ENCODE peak calls at places on chromosomes 5 and 9, in eight cellular contexts. T is CD8-positive, alpha-beta memory T cell; P is fibroblast of lung; V is prostate gland; I is tibial nerve; Q is heart right ventricle; O is IMR-90; A is lung. X is an unnamed sample. For H3K4me1 and H3K36me3, the result is how much of the 10 kb centered on the place peaks cover.

GRCh38 chr9:107243757-107244156 is 39.3 kb upstream of the RAD23B start:
- DNase-seq in V (peak), I (no peak), P (peak), A (no peak), T (no peak), Q (no peak), O (peak), X (no peak)

GRCh38 chr5:110038297-110038997 is 348.7 kb downstream of the MAN2A1 start:
- DNase-seq in O (no peak), T (no peak), I (no peak), P (peak), A (no peak), V (no peak), Q (no peak), X (no peak)

GRCh38 chr5:143826909-143827514 is 15.1 kb downstream of the HMHB1 start:
- DNase-seq in A (no peak), V (no peak), I (no peak), O (peak), T (no peak), Q (no peak), P (peak), X (no peak)

GRCh38 chr9:97806721-97807120 is 46.3 kb upstream of the FOXE1 start:
- DNase-seq in O (no peak), V (no peak), A (no peak), T (no peak), P (no peak), I (no peak), Q (no peak), X (no peak)

GRCh38 chr5:125006011-125006685 is 259.7 kb upstream of the ZNF608 start:
- DNase-seq in I (no peak), T (no peak), A (no peak), P (no peak), O (no peak), Q (no peak), V (no peak), X (no peak)

GRCh38 chr5:131104169-131104775 is 60.8 kb downstream of the HINT1 start:
- DNase-seq in P (peak), Q (no peak), I (no peak), V (no peak), A (no peak), O (no peak), T (no peak), X (no peak)

GRCh38 chr5:62720036-62720441 is 141.4 kb downstream of the LRRC70 start:
- DNase-seq in O (peak), A (peak), P (peak), Q (no peak), V (no peak), I (no peak), T (no peak), X (no peak)

GRCh38 chr5:171623551-171624097 is 162.0 kb upstream of the SMIM23 start:
- DNase-seq in V (no peak), Q (no peak), P (no peak), T (no peak), I (no peak), O (no peak), A (no peak), X (no peak)

GRCh38 chr9:38682713-38683112 is 37.2 kb downstream of the FAM240B start:
- DNase-seq in O (peak), A (no peak), Q (no peak), I (no peak), T (no peak), V (no peak), P (peak), X (no peak)

GRCh38 chr5:133322743-133323142 is 270.9 kb downstream of the HSPA4 start:
- DNase-seq in P (no peak), O (peak), A (no peak), V (no peak), Q (no peak), T (no peak), I (no peak), X (no peak)

GRCh38 chr5:125310749-125311148 is 564.3 kb upstream of the ZNF608 start:
- DNase-seq in Q (no peak), I (no peak), O (peak), V (no peak), A (no peak), T (no peak), P (peak), X (no peak)

GRCh38 chr9:87372401-87372851 is 125.2 kb upstream of the DAPK1 start:
- DNase-seq in P (no peak), T (no peak), Q (no peak), I (no peak), A (no peak), O (no peak), V (no peak), X (no peak)

GRCh38 chr5:115843444-115844130 is 1.9 kb downstream of the AP3S1 start:
- DNase-seq in V (no peak), T (no peak), A (no peak), I (no peak), O (no peak), Q (no peak), P (no peak), X (no peak)

GRCh38 chr9:120567874-120568273 is 12.1 kb downstream of the CDK5RAP2 start:
- DNase-seq in T (no peak), A (no peak), Q (no peak), V (no peak), P (no peak), I (no peak), O (no peak), X (no peak)

GRCh38 chr5:172685036-172685435 is 44.0 kb downstream of the NEURL1B start:
- DNase-seq in V (no peak), I (no peak), O (no peak), P (no peak), Q (no peak), A (no peak), T (no peak), X (no peak)

GRCh38 chr9:69168709-69169217 is 5.3 kb upstream of the TJP2 start:
- DNase-seq in O (peak), Q (no peak), V (peak), P (peak), A (no peak), T (peak), I (no peak), X (no peak)
- H3K4me1 ChIP-seq in O (under half), Q (under half), V (under half), P (under half), A (under half), T (under half), I (under half), X (under half)

DNA sequence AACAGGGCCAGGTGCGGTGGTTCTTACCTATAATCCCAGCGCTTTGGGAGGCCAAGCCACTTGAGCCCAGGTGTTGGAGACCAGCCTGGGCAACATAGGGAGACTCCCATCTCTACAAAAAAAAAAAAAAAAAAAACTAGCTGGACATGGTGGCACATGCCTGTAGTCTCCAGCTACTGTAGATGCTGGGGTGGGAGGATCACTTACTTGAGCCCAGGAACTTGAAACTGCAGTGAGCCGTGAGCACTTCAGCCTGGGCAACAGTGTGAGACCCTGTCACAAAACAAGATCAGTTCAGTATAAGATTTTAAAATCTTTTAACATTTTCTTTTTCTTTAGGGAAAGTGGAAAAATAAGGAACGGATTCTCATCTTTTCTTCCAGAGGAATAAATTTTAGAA is 2.5 kb downstream of the BRIX1 start:
- DNase-seq in A (no peak), V (no peak), Q (no peak), O (no peak), I (no peak), T (no peak), P (no peak), X (no peak)
- H3K36me3 ChIP-seq in A (under half), V (under half), Q (half or more), O (under half), I (under half), T (under half), P (under half), X (under half)

GRCh38 chr9:15505927-15506326 is 4.8 kb downstream of the PSIP1 start:
- DNase-seq in Q (no peak), O (no peak), V (no peak), A (no peak), T (no peak), I (no peak), P (no peak), X (no peak)

GRCh38 chr9:15501179-15501578 is 9.6 kb downstream of the PSIP1 start:
- DNase-seq in A (no peak), P (no peak), Q (no peak), T (no peak), I (no peak), O (no peak), V (no peak), X (no peak)

GRCh38 chr9:15499108-15499507 is 11.7 kb downstream of the PSIP1 start:
- DNase-seq in V (no peak), T (no peak), I (no peak), P (no peak), A (no peak), O (no peak), Q (no peak), X (no peak)

GRCh38 chr9:15498246-15499018 is 12.3 kb downstream of the PSIP1 start:
- DNase-seq in A (no peak), T (no peak), P (no peak), V (no peak), O (peak), Q (no peak), I (no peak), X (no peak)

GRCh38 chr9:15501803-15502202 is 9.0 kb downstream of the PSIP1 start:
- DNase-seq in I (no peak), T (no peak), O (no peak), Q (no peak), P (no peak), A (no peak), V (no peak), X (no peak)
- H3K4me1 ChIP-seq in I (under half), T (under half), O (under half), Q (under half), P (under half), A (under half), V (under half), X (under half)

DNA sequence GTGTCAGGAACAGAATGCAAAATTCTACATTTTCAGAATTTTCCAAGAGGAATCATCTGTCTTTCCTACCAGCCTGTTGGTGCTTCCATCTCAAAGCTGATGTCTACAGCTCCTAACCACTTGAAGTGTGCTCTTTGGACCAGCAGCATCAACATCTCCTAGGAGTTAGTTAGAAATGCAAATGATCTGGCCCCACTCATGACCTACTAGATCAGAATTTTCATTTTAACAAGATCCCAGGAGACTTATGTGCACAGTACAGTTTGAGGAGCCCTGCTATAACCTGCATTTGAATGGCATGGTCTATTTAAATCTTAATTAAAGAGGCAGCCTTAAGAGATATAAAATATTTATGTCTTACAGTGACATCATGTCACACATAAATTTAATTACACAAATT is 33.8 kb downstream of the ITK start:
- DNase-seq in O (no peak), I (no peak), A (no peak), T (no peak), V (no peak), Q (no peak), P (no peak), X (no peak)
- H3K36me3 ChIP-seq in O (under half), I (under half), A (under half), T (half or more), V (under half), Q (under half), P (under half), X (under half)

GRCh38 chr9:134181648-134182034 is 17.3 kb upstream of the RNU6ATAC start:
- DNase-seq in Q (no peak), T (no peak), P (no peak), A (no peak), V (no peak), I (no peak), O (no peak), X (no peak)

GRCh38 chr9:134180786-134181647 is 16.7 kb upstream of the RNU6ATAC start:
- DNase-seq in I (no peak), O (no peak), P (no peak), T (no peak), A (no peak), V (no peak), Q (no peak), X (no peak)

GRCh38 chr9:134185536-134186011 is 21.2 kb upstream of the RNU6ATAC start:
- DNase-seq in T (no peak), I (no peak), O (no peak), Q (no peak), A (no peak), V (no peak), P (peak), X (no peak)

GRCh38 chr9:134179918-134180785 is 15.8 kb upstream of the RNU6ATAC start:
- DNase-seq in A (no peak), V (no peak), I (no peak), T (no peak), O (no peak), Q (no peak), P (no peak), X (no peak)

GRCh38 chr9:134182554-134183219 is 18.3 kb upstream of the RNU6ATAC start:
- DNase-seq in V (no peak), O (peak), I (peak), A (no peak), Q (no peak), T (no peak), P (peak), X (no peak)
- H3K4me1 ChIP-seq in V (under half), O (under half), I (under half), A (under half), Q (under half), T (under half), P (under half), X (under half)

DNA sequence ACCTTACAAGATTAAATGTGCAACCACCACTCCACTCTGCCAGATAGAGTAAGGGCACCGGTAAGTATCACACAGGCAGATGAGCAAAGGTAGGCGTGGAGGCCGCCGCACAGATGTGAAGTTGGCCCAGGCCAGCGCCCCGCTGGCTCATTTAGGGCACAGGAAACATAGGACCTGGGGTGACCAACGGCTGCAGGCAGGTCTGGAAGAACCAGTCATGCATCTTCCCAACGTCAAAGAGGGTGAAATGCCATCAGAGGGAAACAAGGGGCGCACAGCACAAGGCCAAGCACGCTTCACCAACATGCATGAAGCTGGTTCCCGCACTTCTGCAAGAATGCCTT is 31.7 kb upstream of the SLC6A3 start:
- DNase-seq in P (no peak), A (no peak), I (no peak), V (no peak), O (no peak), Q (no peak), T (peak), X (no peak)
- H3K36me3 ChIP-seq in P (under half), A (half or more), I (under half), V (under half), O (half or more), Q (half or more), T (under half), X (under half)

GRCh38 chr9:105004466-105005090 is 76.6 kb upstream of the ABCA1 start:
- DNase-seq in P (no peak), Q (no peak), T (no peak), O (no peak), A (no peak), I (no peak), V (no peak), X (no peak)
- H3K4me1 ChIP-seq in P (under half), Q (under half), T (under half), O (under half), A (under half), I (under half), V (under half), X (under half)

DNA sequence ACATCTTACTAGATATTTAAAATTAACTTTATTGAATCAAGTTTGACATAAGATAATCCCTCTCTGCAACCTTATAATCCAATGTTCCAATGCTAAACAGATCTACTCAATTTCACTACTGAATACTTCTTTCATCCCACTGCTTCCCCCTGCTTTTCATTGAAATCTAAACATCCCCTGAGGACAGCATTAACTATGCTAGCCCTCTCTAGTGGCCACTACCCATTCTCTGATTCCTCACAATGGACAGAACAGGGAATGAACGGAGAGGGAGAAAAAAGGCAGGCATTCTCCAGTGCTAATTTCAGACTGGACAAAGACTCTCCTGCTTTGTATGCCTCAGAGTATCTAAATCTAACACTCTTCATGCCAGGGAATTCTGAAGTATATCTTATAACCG is 54.3 kb upstream of the RGS7BP start:
- DNase-seq in V (no peak), P (no peak), T (no peak), I (no peak), Q (no peak), O (no peak), A (no peak), X (no peak)
- H3K36me3 ChIP-seq in V (under half), P (under half), T (under half), I (under half), Q (under half), O (under half), A (under half), X (under half)

GRCh38 chr9:113150670-113151591 is at the start of gene SLC31A2:
- DNase-seq in P (peak), V (peak), I (peak), T (peak), Q (peak), A (peak), O (peak), X (peak)

GRCh38 chr9:113153599-113153998 is 2.8 kb downstream of the SLC31A2 start:
- DNase-seq in O (no peak), I (no peak), Q (no peak), A (no peak), P (no peak), T (no peak), V (no peak), X (no peak)

GRCh38 chr9:113154471-113154870 is 3.7 kb downstream of the SLC31A2 start:
- DNase-seq in Q (no peak), O (peak), T (no peak), V (no peak), A (no peak), I (no peak), P (peak), X (no peak)

GRCh38 chr9:113151696-113152630 is 1.2 kb downstream of the SLC31A2 start:
- DNase-seq in A (no peak), T (no peak), I (no peak), V (no peak), P (no peak), O (no peak), Q (no peak), X (no peak)

GRCh38 chr9:113152699-113153098 is 1.9 kb downstream of the SLC31A2 start:
- DNase-seq in O (no peak), Q (no peak), A (no peak), P (peak), I (no peak), T (no peak), V (peak), X (no peak)
- H3K4me1 ChIP-seq in O (under half), Q (under half), A (under half), P (under half), I (under half), T (under half), V (under half), X (under half)

GRCh38 chr9:32665101-32665500 is 29.6 kb upstream of the TAF1L start:
- DNase-seq in V (no peak), T (no peak), O (peak), P (peak), A (no peak), Q (no peak), I (no peak), X (no peak)
- H3K36me3 ChIP-seq in V (under half), T (under half), O (under half), P (under half), A (under half), Q (under half), I (under half), X (under half)